ENCODE peak calls at places on chromosomes 11 and 22, in seven cellular contexts. G, I, E, P, S, W and V are unnamed samples.

GRCh38 chr11:116078101-116078561 is 573.9 kb upstream of the CADM1 start:
- DNase-seq in I (no peak), G (no peak), P (no peak), S (no peak), E (no peak), W (no peak), V (no peak)

GRCh38 chr11:130608267-130608666 is 159.8 kb downstream of the ADAMTS15 start:
- DNase-seq in E (no peak), P (no peak), W (no peak), S (no peak), I (no peak), G (no peak), V (no peak)

GRCh38 chr11:44002191-44003093 is 45.3 kb upstream of the ACCSL start:
- DNase-seq in E (no peak), W (no peak), G (no peak), P (no peak), I (no peak), S (no peak), V (no peak)

GRCh38 chr11:12461516-12461915 is 84.1 kb downstream of the PARVA start:
- DNase-seq in W (no peak), S (no peak), I (peak), E (no peak), G (no peak), P (no peak), V (no peak)

GRCh38 chr11:6480299-6480914 is 724 bp downstream of the ARFIP2 start:
- DNase-seq in W (no peak), S (no peak), E (no peak), I (no peak), G (no peak), P (no peak), V (no peak)

GRCh38 chr11:12015486-12015885 is 7.1 kb upstream of the DKK3 start:
- DNase-seq in W (no peak), P (no peak), E (no peak), S (no peak), G (no peak), I (no peak), V (no peak)

GRCh38 chr11:119092880-119093665 is 8.4 kb downstream of the HMBS start:
- DNase-seq in E (no peak), W (no peak), P (no peak), G (no peak), I (peak), S (peak), V (no peak)

GRCh38 chr11:1232328-1233321 is 9.8 kb downstream of the MUC5B start:
- DNase-seq in W (no peak), I (no peak), P (peak), G (peak), S (no peak), E (no peak), V (no peak)

GRCh38 chr22:17257578-17257977 is 38.3 kb upstream of the ADA2 start:
- DNase-seq in E (no peak), P (no peak), I (no peak), G (no peak), S (no peak), W (no peak), V (no peak)

GRCh38 chr22:36191106-36191836 is 10.3 kb downstream of the APOL4 start:
- DNase-seq in E (no peak), S (peak), P (peak), W (peak), I (no peak), G (peak), V (peak)

GRCh38 chr11:2741377-2742131 is 41.8 kb upstream of the KCNQ1OT1 start:
- DNase-seq in P (no peak), W (peak), G (peak), I (peak), S (peak), E (no peak), V (no peak)

GRCh38 chr11:120893431-120894206 is 130.3 kb upstream of the TBCEL start:
- DNase-seq in G (no peak), W (no peak), P (no peak), S (no peak), E (no peak), I (no peak), V (no peak)

GRCh38 chr22:37112084-37112728 is 2.7 kb upstream of the TMPRSS6 start:
- DNase-seq in E (no peak), P (peak), W (no peak), I (no peak), G (no peak), S (no peak), V (no peak)

GRCh38 chr22:38454361-38455062 is 487 bp downstream of the KCNJ4 start:
- DNase-seq in E (no peak), S (no peak), G (no peak), I (no peak), P (no peak), W (no peak), V (no peak)

GRCh38 chr11:6438979-6439571 is 1.7 kb downstream of the HPX start:
- DNase-seq in I (peak), P (no peak), S (peak), G (peak), W (peak), E (peak), V (peak)

GRCh38 chr22:38190581-38190980 is 9.0 kb upstream of the PLA2G6 start:
- DNase-seq in W (no peak), E (no peak), P (peak), S (no peak), I (no peak), G (no peak), V (no peak)

GRCh38 chr22:24871611-24872205 is 65.7 kb downstream of the SGSM1 start:
- DNase-seq in G (no peak), I (no peak), W (no peak), P (no peak), S (no peak), E (no peak), V (no peak)

GRCh38 chr11:8870461-8871282 is 40.3 kb upstream of the AKIP1 start:
- DNase-seq in W (no peak), I (peak), G (peak), S (peak), P (peak), E (peak), V (peak)

GRCh38 chr22:50228366-50228765 is 16.5 kb downstream of the TUBGCP6 start:
- DNase-seq in E (no peak), P (no peak), W (no peak), S (no peak), I (no peak), G (peak), V (no peak)

GRCh38 chr11:14424096-14424495 is 65.1 kb upstream of the RRAS2 start:
- DNase-seq in P (no peak), E (no peak), G (no peak), I (peak), S (peak), W (no peak), V (no peak)

GRCh38 chr11:9550209-9550628 is 23.3 kb upstream of the WEE1 start:
- DNase-seq in W (no peak), G (no peak), P (no peak), E (no peak), I (no peak), S (no peak), V (no peak)